ENCODE peak calls at places on chromosome 10, in four cellular contexts. U, S, I and C are unnamed samples.

GRCh38 chr10:119501690-119502089 is 40.8 kb downstream of the RGS10 start:
- DNase-seq in U (no peak), S (no peak), I (no peak), C (no peak)

GRCh38 chr10:15068802-15069201 is 19.8 kb downstream of the ACBD7 start:
- DNase-seq in U (peak), S (no peak), I (no peak), C (peak)

GRCh38 chr10:10883737-10884136 is 133.9 kb upstream of the CELF2 start:
- DNase-seq in U (no peak), S (no peak), I (no peak), C (no peak)

GRCh38 chr10:92240289-92241157 is 50.4 kb downstream of the CPEB3 start:
- DNase-seq in U (peak), S (peak), I (peak), C (peak)

GRCh38 chr10:61186408-61186807 is 242.4 kb upstream of the RHOBTB1 start:
- DNase-seq in U (no peak), S (no peak), I (no peak), C (no peak)

GRCh38 chr10:78960316-78960800 is 108.4 kb upstream of the ZMIZ1 start:
- DNase-seq in U (peak), S (peak), I (no peak), C (peak)

GRCh38 chr10:48594799-48595198 is 10.1 kb downstream of the ARHGAP22 start:
- DNase-seq in U (no peak), S (no peak), I (no peak), C (no peak)

GRCh38 chr10:71966046-71967004 is 2.1 kb downstream of the CHST3 start:
- DNase-seq in U (no peak), S (no peak), I (no peak), C (no peak)

GRCh38 chr10:48604408-48605263 is at the start of gene ARHGAP22:
- DNase-seq in U (no peak), S (no peak), I (peak), C (peak)

GRCh38 chr10:5078781-5079180 is 15.4 kb upstream of the AKR1C3 start:
- DNase-seq in U (no peak), S (peak), I (no peak), C (no peak)

GRCh38 chr10:103145860-103146466 is 47.1 kb downstream of the NT5C2 start:
- DNase-seq in U (peak), S (peak), I (no peak), C (peak)

GRCh38 chr10:10138685-10139084 is 879.0 kb upstream of the CELF2 start:
- DNase-seq in U (no peak), S (no peak), I (no peak), C (peak)

GRCh38 chr10:47309403-47310089 is 9.5 kb downstream of the GDF10 start:
- DNase-seq in U (no peak), S (no peak), I (no peak), C (no peak)

GRCh38 chr10:61464461-61465215 is 11.5 kb upstream of the TMEM26 start:
- DNase-seq in U (peak), S (no peak), I (no peak), C (peak)

GRCh38 chr10:71963756-71964668 is at the start of gene CHST3:
- DNase-seq in U (no peak), S (peak), I (peak), C (peak)

GRCh38 chr10:37748170-37748569 is 109.2 kb downstream of the ZNF248 start:
- DNase-seq in U (no peak), S (no peak), I (no peak), C (no peak)

GRCh38 chr10:110101464-110102144 is 93.8 kb downstream of the ADD3 start:
- DNase-seq in U (no peak), S (no peak), I (no peak), C (no peak)

GRCh38 chr10:3764626-3765375 is 20.2 kb downstream of the KLF6 start:
- DNase-seq in U (no peak), S (no peak), I (peak), C (no peak)

GRCh38 chr10:3763852-3764625 is 21.0 kb downstream of the KLF6 start:
- DNase-seq in U (no peak), S (no peak), I (no peak), C (peak)

GRCh38 chr10:3763035-3763456 is 22.0 kb downstream of the KLF6 start:
- DNase-seq in U (no peak), S (no peak), I (no peak), C (no peak)

GRCh38 chr10:3766046-3766761 is 18.8 kb downstream of the KLF6 start:
- DNase-seq in U (no peak), S (no peak), I (no peak), C (peak)

DNA sequence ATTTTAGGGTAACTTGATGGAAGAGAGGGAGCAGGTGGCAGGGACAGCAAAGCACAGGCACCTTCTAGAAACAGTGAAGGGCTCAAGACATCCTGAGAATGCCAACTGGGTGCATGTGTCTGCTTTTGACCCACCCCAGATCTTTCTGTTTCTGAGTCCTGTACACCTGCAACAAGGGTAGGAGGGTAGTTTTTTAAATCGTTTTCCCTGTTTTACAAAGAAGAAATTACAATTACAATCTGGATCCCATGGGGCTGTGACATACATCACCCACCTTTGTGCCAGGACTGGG is 19.7 kb downstream of the KLF6 start:
- DNase-seq in U (no peak), S (no peak), I (no peak), C (no peak)
- H3K4me3 ChIP-seq in U (no peak), S (no peak), I (no peak), C (no peak)

GRCh38 chr10:91022924-91023707 is 102.2 kb upstream of the ANKRD1 start:
- DNase-seq in U (no peak), S (no peak), I (no peak), C (peak)

GRCh38 chr10:91024541-91024940 is 103.7 kb upstream of the ANKRD1 start:
- DNase-seq in U (no peak), S (no peak), I (no peak), C (no peak)

GRCh38 chr10:91022390-91022789 is 101.5 kb upstream of the ANKRD1 start:
- DNase-seq in U (no peak), S (no peak), I (no peak), C (no peak)

DNA sequence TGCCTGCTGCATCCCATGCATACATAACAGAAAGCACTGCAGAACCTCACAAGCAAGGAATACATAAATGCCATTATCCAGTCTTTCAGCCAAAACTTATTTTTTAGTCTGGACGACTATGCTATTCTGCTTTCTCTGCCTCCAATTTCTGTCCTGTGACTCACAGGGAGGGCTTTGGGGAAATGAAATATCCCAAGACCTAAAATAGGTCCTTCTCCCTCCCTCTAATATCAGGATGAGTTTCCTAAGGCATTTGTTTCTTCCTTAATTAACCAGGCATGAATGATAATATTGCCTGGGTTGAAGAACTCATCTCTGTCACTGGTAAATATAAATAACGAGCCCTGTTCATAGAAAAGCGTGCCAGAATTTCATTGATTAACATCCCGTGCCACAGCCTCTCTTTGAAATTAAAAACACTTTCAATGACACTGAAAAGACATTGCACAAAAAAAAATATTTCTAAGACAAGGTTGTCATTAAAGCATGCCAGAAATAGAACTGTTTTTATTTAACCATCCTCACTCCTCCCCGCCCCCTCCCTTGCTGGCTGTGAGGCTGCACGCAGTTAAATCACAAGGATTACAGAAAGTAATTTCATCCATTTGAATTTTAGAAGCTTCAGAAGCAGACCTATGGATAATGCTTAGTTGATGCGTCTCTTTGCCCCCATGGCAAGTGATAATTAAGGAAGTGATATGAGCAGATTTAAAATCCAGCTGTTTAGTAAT is 103.0 kb upstream of the ANKRD1 start:
- DNase-seq in U (no peak), S (no peak), I (no peak), C (no peak)
- TF ChIP-seq CTCF in U (no peak), S (no peak), I (no peak), C (no peak)

DNA sequence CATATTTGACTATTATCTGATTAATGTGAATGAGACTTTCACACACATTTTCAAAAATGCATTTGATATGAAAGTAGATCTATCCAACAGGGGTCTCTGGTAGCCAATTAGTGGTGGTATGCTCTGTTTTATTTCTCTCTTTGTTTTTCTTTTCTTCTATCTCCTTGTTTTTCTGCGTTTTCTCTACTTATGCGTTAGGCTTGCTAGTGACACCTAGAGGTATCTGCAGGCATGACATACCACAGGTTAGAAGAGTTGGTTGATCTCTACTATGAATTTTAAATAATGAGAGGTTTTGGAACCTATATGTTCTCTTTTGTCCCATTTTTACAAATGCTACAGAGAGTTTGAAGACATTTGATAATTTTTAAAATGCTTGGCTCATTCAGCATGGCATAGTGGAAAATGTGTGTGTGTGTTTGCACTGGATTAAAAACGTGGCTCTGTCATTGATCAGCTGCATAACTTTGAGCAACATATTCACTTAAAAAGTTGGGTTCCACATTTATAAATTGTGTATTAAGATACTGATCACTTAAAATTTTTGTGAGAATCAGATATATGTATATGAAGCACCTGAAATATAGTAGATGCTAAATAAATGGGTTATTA is 28.1 kb upstream of the PLXDC2 start:
- DNase-seq in U (peak), S (peak), I (peak), C (peak)
- H3K4me3 ChIP-seq in U (no peak), S (no peak), I (no peak), C (no peak)

GRCh38 chr10:84375011-84375410 is 46.6 kb downstream of the CCSER2 start:
- DNase-seq in U (peak), S (peak), I (peak), C (peak)
- TF ChIP-seq CTCF in U (peak), S (peak), I (peak), C (peak)